ENCODE peak calls at places on chromosome 13, in ten cellular contexts. Q is NCI-H1436; I is stimulated activated CD4-positive, alpha-beta T cell treated with anti-CD3 and anti-CD28 coated beads, Interleukin-2, amount 100 ng/mL, for 48 hours; X is HT-29; L is activated effector memory CD4-positive, alpha-beta T cell treated with anti-CD3 and anti-CD28 coated beads, Interleukin-2, amount 50 U/mL, for 16 hours; V is activated naive CD8-positive, alpha-beta T cell treated with anti-CD3 and anti-CD28 coated beads, Interleukin-2, amount 50 U/mL, for 24 hours; J is H9; N is iPS-NIHi11; D is fibroblast of villous mesenchyme; T is stimulated activated CD8-positive, alpha-beta memory T cell treated with anti-CD3 and anti-CD28 coated beads, Interleukin-12 subunit alpha, Interleukin-12 subunit beta, amount 100 ng/mL, for 4 hours. P is an unnamed sample.

GRCh38 chr13:44809152-44809551 is 180.1 kb downstream of the NUFIP1 start:
- DNase-seq in Q (no peak), I (no peak), X (no peak), L (no peak), V (no peak), J (no peak), N (no peak), D (no peak), T (no peak), P (no peak)

GRCh38 chr13:65330287-65330686 is 1899.8 kb downstream of the PCDH9 start:
- DNase-seq in Q (no peak), I (no peak), X (no peak), L (no peak), V (no peak), J (no peak), N (no peak), D (no peak), T (no peak), P (no peak)

GRCh38 chr13:42068886-42069285 is 20.4 kb downstream of the DGKH start:
- DNase-seq in Q (no peak), I (no peak), X (no peak), L (no peak), V (no peak), J (no peak), N (no peak), D (no peak), T (no peak), P (no peak)

GRCh38 chr13:50713849-50714248 is 129.6 kb downstream of the DLEU7 start:
- DNase-seq in Q (no peak), I (no peak), X (no peak), L (no peak), V (peak), J (no peak), N (no peak), D (peak), T (no peak), P (no peak)

GRCh38 chr13:75869981-75870380 is 233.9 kb downstream of the LMO7 start:
- DNase-seq in Q (no peak), I (no peak), X (no peak), L (no peak), V (no peak), J (no peak), N (no peak), D (no peak), T (no peak), P (no peak)

GRCh38 chr13:74074723-74075122 is 59.5 kb downstream of the KLF12 start:
- DNase-seq in Q (no peak), I (no peak), X (no peak), L (no peak), V (no peak), J (no peak), N (no peak), D (no peak), T (no peak), P (no peak)

GRCh38 chr13:82976499-82976898 is 905.8 kb downstream of the SLITRK1 start:
- DNase-seq in Q (no peak), I (no peak), X (peak), L (no peak), V (no peak), J (no peak), N (no peak), D (no peak), T (no peak), P (no peak)

GRCh38 chr13:22110368-22110767 is 439.5 kb downstream of the FGF9 start:
- DNase-seq in Q (no peak), I (no peak), X (no peak), L (no peak), V (no peak), J (no peak), N (no peak), D (no peak), T (no peak), P (no peak)

GRCh38 chr13:44713793-44714469 is 137.8 kb upstream of the TSC22D1 start:
- DNase-seq in Q (no peak), I (no peak), X (no peak), L (no peak), V (no peak), J (peak), N (no peak), D (peak), T (no peak), P (no peak)

P was measured in activated CD8-positive, alpha-beta memory T cell treated with anti-CD3 and anti-CD28 coated beads, Interleukin-2, amount 50 U/mL, for 48 hours.